ENCODE peak calls at places on chromosomes 3 and 15, in six cellular contexts. J, M, H, T, Y and B are unnamed samples.

GRCh38 chr3:187966636-187967035 is 187.3 kb upstream of the LPP start:
- DNase-seq in T (no peak), Y (peak), M (no peak), J (no peak), H (no peak), B (no peak)

GRCh38 chr3:36864180-36865053 is 80.4 kb downstream of the TRANK1 start:
- DNase-seq in T (no peak), H (no peak), Y (no peak), M (no peak), J (no peak), B (no peak)

GRCh38 chr15:75640483-75641175 is 605 bp upstream of the IMP3 start:
- DNase-seq in T (peak), M (peak), Y (peak), H (peak), J (no peak), B (peak)

GRCh38 chr3:49899815-49900214 is 3.9 kb downstream of the MST1R start:
- DNase-seq in H (no peak), J (no peak), Y (peak), T (no peak), M (peak), B (no peak)

GRCh38 chr3:133880886-133881455 is 14.7 kb downstream of the RAB6B start:
- DNase-seq in J (no peak), T (no peak), Y (no peak), M (no peak), H (no peak), B (no peak)

GRCh38 chr15:90813796-90814192 is 54.6 kb upstream of the FURIN start:
- DNase-seq in Y (no peak), M (peak), T (peak), J (no peak), H (no peak), B (no peak)

GRCh38 chr15:55084216-55084615 is 112.5 kb downstream of the RSL24D1 start:
- DNase-seq in J (no peak), H (no peak), M (no peak), T (no peak), Y (no peak), B (no peak)

GRCh38 chr3:177802151-177802900 is 605.0 kb upstream of the TBL1XR1 start:
- DNase-seq in J (no peak), T (peak), M (no peak), Y (no peak), H (peak), B (no peak)

GRCh38 chr15:96463376-96463775 is 132.9 kb downstream of the NR2F2 start:
- DNase-seq in Y (no peak), J (no peak), T (no peak), M (no peak), H (no peak), B (no peak)

GRCh38 chr15:92421980-92422379 is 28.3 kb downstream of the ST8SIA2 start:
- DNase-seq in H (peak), M (no peak), J (no peak), Y (no peak), T (no peak), B (no peak)

GRCh38 chr3:123071146-123071545 is 4.3 kb downstream of the PDIA5 start:
- DNase-seq in T (no peak), Y (peak), M (peak), H (peak), J (no peak), B (peak)

GRCh38 chr3:124952456-124952855 is 17.9 kb upstream of the MUC13 start:
- DNase-seq in Y (no peak), M (no peak), T (no peak), J (no peak), H (no peak), B (no peak)

GRCh38 chr3:196712514-196713413 is 587 bp downstream of the PIGX start:
- DNase-seq in T (peak), H (peak), J (no peak), Y (no peak), M (peak), B (peak)

GRCh38 chr3:25423780-25424179 is 4.3 kb upstream of the RARB start:
- DNase-seq in Y (no peak), T (peak), H (peak), J (no peak), M (no peak), B (peak)

GRCh38 chr3:122934251-122934650 is 93.3 kb downstream of the SEMA5B start:
- DNase-seq in M (no peak), Y (no peak), H (no peak), J (no peak), T (peak), B (no peak)

GRCh38 chr3:132006605-132007204 is 28.1 kb downstream of the CPNE4 start:
- DNase-seq in J (peak), Y (peak), H (no peak), M (peak), T (peak), B (peak)

GRCh38 chr15:73809728-73810501 is 56.8 kb upstream of the INSYN1 start:
- DNase-seq in J (no peak), H (no peak), M (no peak), Y (no peak), T (peak), B (no peak)

GRCh38 chr3:72299321-72299802 is 514.4 kb upstream of the PROK2 start:
- DNase-seq in T (peak), J (no peak), Y (no peak), H (peak), M (no peak), B (no peak)

GRCh38 chr3:58535531-58536500 is 1.2 kb downstream of the ACOX2 start:
- DNase-seq in T (peak), H (no peak), M (no peak), J (no peak), Y (no peak), B (peak)

GRCh38 chr3:177894021-177894690 is 642.1 kb upstream of the KCNMB2 start:
- DNase-seq in T (no peak), J (no peak), H (no peak), Y (no peak), M (no peak), B (no peak)

GRCh38 chr3:177652556-177653290 is 455.4 kb upstream of the TBL1XR1 start:
- DNase-seq in Y (no peak), J (no peak), T (no peak), H (no peak), M (no peak), B (no peak)

GRCh38 chr15:52730163-52730562 is 51.0 kb upstream of the ATOSA start:
- DNase-seq in M (no peak), T (peak), J (no peak), Y (peak), H (peak), B (no peak)

GRCh38 chr15:68298882-68299381 is 21.4 kb downstream of the FEM1B start:
- DNase-seq in H (no peak), M (no peak), T (no peak), J (no peak), Y (peak), B (no peak)

GRCh38 chr3:195732951-195733350 is 12.2 kb downstream of the MUC20 start:
- DNase-seq in Y (no peak), H (no peak), T (no peak), M (no peak), J (no peak), B (no peak)

GRCh38 chr3:161264771-161265343 is 43.7 kb downstream of the NMD3 start:
- DNase-seq in J (no peak), H (peak), M (no peak), T (no peak), Y (no peak), B (no peak)

GRCh38 chr3:13018039-13018431 is 55.2 kb downstream of the IQSEC1 start:
- DNase-seq in J (no peak), M (no peak), H (no peak), Y (no peak), T (no peak), B (no peak)

GRCh38 chr15:51368751-51369450 is 27.4 kb downstream of the GLDN start:
- DNase-seq in T (no peak), H (peak), J (no peak), Y (no peak), M (no peak), B (no peak)

GRCh38 chr15:90419202-90419601 is 31.2 kb downstream of the IQGAP1 start:
- DNase-seq in J (no peak), T (no peak), H (no peak), M (no peak), Y (no peak), B (no peak)

GRCh38 chr3:196633658-196634151 is 5.8 kb upstream of the NRROS start:
- DNase-seq in J (no peak), H (no peak), M (no peak), Y (no peak), T (no peak), B (no peak)

GRCh38 chr3:36843065-36844051 is 79.0 kb upstream of the DCLK3 start:
- DNase-seq in H (peak), M (peak), T (peak), Y (peak), J (peak), B (peak)

DNA sequence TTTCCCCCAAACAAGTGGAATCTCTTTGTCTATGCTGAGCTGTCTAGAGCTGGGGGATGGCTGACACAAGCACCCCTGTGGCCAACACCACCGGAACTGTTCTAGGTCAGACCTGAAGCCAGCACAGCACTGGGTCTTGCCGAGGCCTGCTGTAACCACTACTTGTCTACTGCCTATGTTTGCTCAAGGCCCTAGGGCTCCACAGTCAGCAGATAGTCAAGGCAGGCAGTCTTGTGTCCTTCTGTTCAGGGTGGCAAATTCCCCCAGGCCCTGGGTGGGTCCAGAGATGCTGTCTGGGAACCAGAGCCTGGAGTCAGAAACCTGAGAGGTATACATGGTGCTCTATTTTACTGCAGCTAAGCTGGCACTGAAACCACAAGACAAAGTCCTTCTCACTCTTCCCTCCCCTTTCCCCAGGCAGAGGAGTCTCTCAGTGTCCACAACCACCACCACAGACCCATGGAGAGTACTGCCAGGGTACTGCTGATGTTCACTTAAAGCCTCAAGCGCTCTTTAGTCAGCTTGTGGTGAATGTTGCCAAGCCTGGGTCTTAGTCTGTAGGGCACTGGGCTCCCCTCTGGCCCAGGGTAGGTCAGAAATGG is 89.9 kb downstream of the BBX start:
- DNase-seq in Y (no peak), H (no peak), T (peak), J (no peak), M (no peak), B (no peak)
- H2AFZ ChIP-seq in Y (no peak), H (no peak), T (no peak), J (no peak), M (no peak), B (no peak)

GRCh38 chr15:100829457-100829856 is 50.2 kb upstream of the ALDH1A3 start:
- DNase-seq in M (no peak), Y (no peak), T (no peak), H (no peak), J (no peak), B (no peak)

GRCh38 chr15:100833432-100834389 is 45.9 kb upstream of the ALDH1A3 start:
- DNase-seq in H (no peak), J (no peak), T (no peak), M (no peak), Y (peak), B (no peak)

GRCh38 chr15:100834731-100835130 is 44.9 kb upstream of the ALDH1A3 start:
- DNase-seq in M (no peak), T (no peak), Y (no peak), H (no peak), J (no peak), B (no peak)

GRCh38 chr15:100832178-100832942 is 47.3 kb upstream of the ALDH1A3 start:
- DNase-seq in J (no peak), H (no peak), Y (no peak), T (no peak), M (no peak), B (no peak)

DNA sequence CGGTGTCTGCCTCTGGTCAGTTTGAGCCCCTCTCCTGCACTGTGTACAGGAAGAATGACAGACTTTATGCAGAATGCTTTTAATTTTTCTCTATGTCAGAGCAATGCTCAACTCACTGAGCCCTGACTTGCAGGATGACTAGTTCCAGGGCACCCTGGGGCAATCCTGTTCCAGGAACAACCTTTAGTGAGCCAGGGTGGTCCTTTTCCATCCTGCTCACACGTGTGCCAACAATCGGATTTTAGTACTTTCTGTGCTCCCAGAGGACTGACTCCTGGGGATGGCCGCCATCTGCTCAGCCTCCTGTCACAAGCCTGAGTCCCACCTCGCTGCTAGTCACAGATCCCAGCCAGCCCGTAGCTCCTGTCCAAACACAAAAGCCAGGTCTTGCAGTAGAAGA is 48.2 kb upstream of the ALDH1A3 start:
- DNase-seq in H (no peak), Y (no peak), J (no peak), M (no peak), T (no peak), B (no peak)
- H3K4me2 ChIP-seq in H (no peak), Y (no peak), J (no peak), M (no peak), T (no peak), B (no peak)

GRCh38 chr15:43168192-43169107 is 16.8 kb upstream of the CCNDBP1 start:
- DNase-seq in J (no peak), Y (no peak), M (peak), H (peak), T (peak), B (no peak)
- H2AFZ ChIP-seq in J (no peak), Y (no peak), M (no peak), H (no peak), T (no peak), B (no peak)

DNA sequence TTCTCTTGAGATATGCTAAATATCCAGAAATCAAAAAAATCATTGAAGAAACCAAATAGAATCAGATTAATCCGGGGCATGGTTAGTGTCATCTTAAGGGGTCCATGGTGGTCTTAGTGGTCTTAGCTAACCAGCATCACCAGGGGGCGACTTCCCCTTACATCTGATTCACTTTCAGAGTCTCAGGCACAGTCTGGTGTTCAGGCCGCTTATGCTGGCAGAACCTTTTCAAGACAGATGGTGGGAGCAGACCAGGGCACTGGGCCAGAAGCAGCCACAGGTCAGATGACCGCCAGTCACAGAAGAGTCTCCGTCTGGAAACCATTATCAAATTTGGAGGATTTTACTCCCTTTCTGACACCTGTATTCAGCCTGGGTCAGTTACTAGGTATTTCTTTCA is 365.7 kb downstream of the GBE1 start:
- DNase-seq in Y (no peak), J (peak), T (no peak), H (no peak), M (peak), B (peak)
- H3K4me2 ChIP-seq in Y (no peak), J (no peak), T (no peak), H (no peak), M (no peak), B (no peak)

GRCh38 chr3:108283006-108283405 is 13.3 kb upstream of the HHLA2 start:
- DNase-seq in M (no peak), H (peak), J (no peak), T (no peak), Y (no peak), B (no peak)

GRCh38 chr3:108285176-108285575 is 11.2 kb upstream of the HHLA2 start:
- DNase-seq in J (no peak), T (no peak), H (no peak), Y (no peak), M (no peak), B (peak)

GRCh38 chr3:108287146-108287545 is 9.2 kb upstream of the HHLA2 start:
- DNase-seq in J (no peak), H (no peak), M (no peak), T (no peak), Y (no peak), B (no peak)

GRCh38 chr3:108281670-108282069 is 14.7 kb upstream of the HHLA2 start:
- DNase-seq in M (no peak), Y (no peak), H (no peak), T (no peak), J (no peak), B (no peak)

DNA sequence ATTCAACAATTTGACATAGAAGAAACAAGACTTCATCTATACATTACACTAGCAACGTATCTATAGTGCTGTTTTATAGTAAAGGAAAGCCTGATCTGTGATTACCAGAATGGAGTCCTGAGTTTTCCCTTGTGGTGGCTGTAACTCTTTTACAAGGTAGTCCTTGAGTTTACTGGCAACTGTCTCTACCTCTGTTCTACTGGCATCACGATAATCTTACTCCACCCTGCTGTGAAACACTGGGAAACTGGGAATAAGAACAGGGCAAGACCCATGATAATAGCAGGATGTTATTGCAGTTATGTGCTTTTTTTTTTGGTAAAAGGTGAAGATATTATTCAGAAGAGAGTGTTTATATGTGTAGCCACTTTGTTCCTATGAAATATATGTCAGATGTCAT is 12.4 kb upstream of the HHLA2 start:
- DNase-seq in T (no peak), H (no peak), J (no peak), Y (no peak), M (no peak), B (no peak)
- H2AFZ ChIP-seq in T (no peak), H (no peak), J (no peak), Y (no peak), M (no peak), B (no peak)

GRCh38 chr15:28993720-28994053 is 107.9 kb downstream of the APBA2 start:
- DNase-seq in H (no peak), J (no peak), T (no peak), Y (no peak), M (no peak), B (no peak)
- H3K4me2 ChIP-seq in H (no peak), J (no peak), T (no peak), Y (no peak), M (no peak), B (no peak)

GRCh38 chr3:136632625-136633081 is 119.5 kb downstream of the STAG1 start:
- DNase-seq in H (peak), Y (no peak), T (peak), M (no peak), J (no peak), B (no peak)
- H2AFZ ChIP-seq in H (no peak), Y (no peak), T (no peak), M (no peak), J (no peak), B (no peak)

GRCh38 chr3:35832140-35832571 is 192.8 kb downstream of the ARPP21 start:
- DNase-seq in Y (no peak), J (no peak), M (peak), T (peak), H (peak), B (peak)

GRCh38 chr3:35829499-35829898 is 190.2 kb downstream of the ARPP21 start:
- DNase-seq in J (no peak), T (no peak), H (peak), Y (no peak), M (no peak), B (peak)
- H3K4me2 ChIP-seq in J (no peak), T (no peak), H (no peak), Y (no peak), M (no peak), B (peak)

GRCh38 chr15:63892794-63893441 is 59.2 kb upstream of the HERC1 start:
- DNase-seq in Y (no peak), T (no peak), H (no peak), M (no peak), J (no peak), B (no peak)

GRCh38 chr15:63893866-63894661 is 60.3 kb upstream of the HERC1 start:
- DNase-seq in Y (no peak), H (no peak), T (no peak), M (no peak), J (no peak), B (no peak)

GRCh38 chr15:63895787-63896218 is 62.1 kb upstream of the HERC1 start:
- DNase-seq in T (no peak), J (no peak), H (no peak), M (no peak), Y (no peak), B (no peak)

GRCh38 chr15:63895194-63895593 is 61.4 kb upstream of the HERC1 start:
- DNase-seq in Y (no peak), H (no peak), J (no peak), T (no peak), M (no peak), B (no peak)

GRCh38 chr15:63894662-63894949 is 60.9 kb upstream of the HERC1 start:
- DNase-seq in Y (no peak), J (no peak), M (no peak), T (no peak), H (no peak), B (no peak)
- H2AFZ ChIP-seq in Y (no peak), J (no peak), M (no peak), T (no peak), H (no peak), B (no peak)